ENCODE peak calls at places on chromosomes 13 and 19, in four cellular contexts. Q, M, U and T are unnamed samples.

GRCh38 chr19:41377977-41378707 is 1.8 kb downstream of the TMEM91 start:
- DNase-seq in Q (peak; percentile 15), M (no peak), U (no peak), T (peak; percentile 71)

GRCh38 chr13:112450567-112451240 is 74.5 kb downstream of the SPACA7 start:
- DNase-seq in Q (no peak), M (no peak), U (no peak), T (no peak)

GRCh38 chr13:35917252-35917941 is 213.8 kb downstream of the DCLK1 start:
- DNase-seq in Q (no peak), M (no peak), U (no peak), T (no peak)

GRCh38 chr19:6238643-6239281 is 41.0 kb downstream of the MLLT1 start:
- DNase-seq in Q (no peak), M (no peak), U (no peak), T (no peak)

GRCh38 chr13:46103037-46103436 is 1.8 kb downstream of the CPB2 start:
- DNase-seq in Q (no peak), M (no peak), U (no peak), T (no peak)

GRCh38 chr19:43315851-43316250 is 37.6 kb upstream of the CD177 start:
- DNase-seq in Q (no peak), M (no peak), U (no peak), T (no peak)

GRCh38 chr19:13173129-13173737 is 23.0 kb downstream of the IER2 start:
- DNase-seq in Q (no peak), M (no peak), U (no peak), T (no peak)

GRCh38 chr13:112444001-112444311 is 67.8 kb downstream of the SPACA7 start:
- DNase-seq in Q (peak; percentile 94), M (no peak), U (no peak), T (peak; percentile 87)

GRCh38 chr19:7633619-7634018 is at the start of gene PCP2:
- DNase-seq in Q (no peak), M (no peak), U (no peak), T (no peak)

GRCh38 chr13:59358014-59358413 is 805.7 kb downstream of the DIAPH3 start:
- DNase-seq in Q (no peak), M (no peak), U (no peak), T (no peak)

GRCh38 chr19:50562996-50563395 is 5.2 kb downstream of the LRRC4B start:
- DNase-seq in Q (no peak), M (no peak), U (no peak), T (no peak)

GRCh38 chr19:29831041-29831548 is 19.3 kb downstream of the CCNE1 start:
- DNase-seq in Q (no peak), M (no peak), U (no peak), T (peak; percentile 51)

GRCh38 chr13:39663508-39663907 is 8.0 kb downstream of the COG6 start:
- DNase-seq in Q (no peak), M (no peak), U (no peak), T (no peak)

GRCh38 chr13:98961204-98962105 is 16.4 kb downstream of the DOCK9 start:
- DNase-seq in Q (no peak), M (no peak), U (no peak), T (no peak)

GRCh38 chr19:35587326-35587725 is 1.4 kb downstream of the PMIS2 start:
- DNase-seq in Q (no peak), M (no peak), U (no peak), T (no peak)

GRCh38 chr13:109951491-109951890 is 165.1 kb upstream of the IRS2 start:
- DNase-seq in Q (no peak), M (no peak), U (no peak), T (no peak)

GRCh38 chr19:35832054-35832453 is 19.4 kb upstream of the PRODH2 start:
- DNase-seq in Q (no peak), M (no peak), U (no peak), T (no peak)

GRCh38 chr19:34962945-34963530 is 991 bp downstream of the ZNF792 start:
- DNase-seq in Q (no peak), M (no peak), U (no peak), T (no peak)

GRCh38 chr13:78630509-78630908 is 27.2 kb upstream of the POU4F1 start:
- DNase-seq in Q (no peak), M (no peak), U (no peak), T (no peak)

GRCh38 chr19:29524912-29525870 is 603 bp upstream of the VSTM2B start:
- DNase-seq in Q (no peak), M (no peak), U (no peak), T (no peak)

GRCh38 chr19:13430790-13431582 is 75.3 kb downstream of the CACNA1A start:
- DNase-seq in Q (peak; percentile 44), M (no peak), U (no peak), T (peak; percentile 54)

GRCh38 chr13:91174886-91175501 is 172.5 kb upstream of the MIR17HG start:
- DNase-seq in Q (no peak), M (no peak), U (no peak), T (no peak)

GRCh38 chr13:33514362-33514761 is 228.8 kb upstream of the STARD13 start:
- DNase-seq in Q (no peak), M (no peak), U (no peak), T (no peak)

GRCh38 chr19:33248954-33249613 is 23.4 kb upstream of the SLC7A10 start:
- DNase-seq in Q (no peak), M (no peak), U (no peak), T (no peak)

GRCh38 chr13:56338421-56338820 is 802.3 kb upstream of the PRR20A start:
- DNase-seq in Q (no peak), M (no peak), U (no peak), T (no peak)
- TF ChIP-seq CTCF in Q (no peak), M (no peak), U (no peak), T (no peak)

GRCh38 chr19:55913643-55914268 is 18.4 kb downstream of the NLRP13 start:
- DNase-seq in Q (no peak), M (no peak), U (no peak), T (no peak)
- TF ChIP-seq CTCF in Q (no peak), M (no peak), U (no peak), T (peak; percentile 11)

GRCh38 chr19:48006762-48007161 is 12.3 kb downstream of the ELSPBP1 start:
- DNase-seq in Q (no peak), M (no peak), U (no peak), T (no peak)
- TF ChIP-seq CTCF in Q (peak; percentile 40), M (no peak), U (no peak), T (peak; percentile 2)

GRCh38 chr19:48445606-48446481 is at the start of gene GRWD1:
- DNase-seq in Q (peak; percentile 79), M (peak; percentile 75), U (peak; percentile 96), T (peak; percentile 97)
- TF ChIP-seq CTCF in Q (peak; percentile 23), M (no peak), U (no peak), T (peak; percentile 22)

GRCh38 chr13:110960219-110960618 is 45.4 kb upstream of the ANKRD10 start:
- DNase-seq in Q (no peak), M (no peak), U (no peak), T (no peak)

GRCh38 chr13:110957931-110958330 is 43.1 kb upstream of the ANKRD10 start:
- DNase-seq in Q (no peak), M (no peak), U (no peak), T (no peak)

GRCh38 chr13:110953833-110954532 is 39.1 kb upstream of the ANKRD10 start:
- DNase-seq in Q (no peak), M (no peak), U (no peak), T (no peak)

GRCh38 chr13:110953416-110953815 is 38.5 kb upstream of the ANKRD10 start:
- DNase-seq in Q (no peak), M (no peak), U (no peak), T (no peak)

GRCh38 chr13:110957181-110957884 is 42.5 kb upstream of the ANKRD10 start:
- DNase-seq in Q (peak; percentile 14), M (no peak), U (no peak), T (no peak)
- TF ChIP-seq CTCF in Q (no peak), M (peak; percentile 16), U (no peak), T (no peak)

DNA sequence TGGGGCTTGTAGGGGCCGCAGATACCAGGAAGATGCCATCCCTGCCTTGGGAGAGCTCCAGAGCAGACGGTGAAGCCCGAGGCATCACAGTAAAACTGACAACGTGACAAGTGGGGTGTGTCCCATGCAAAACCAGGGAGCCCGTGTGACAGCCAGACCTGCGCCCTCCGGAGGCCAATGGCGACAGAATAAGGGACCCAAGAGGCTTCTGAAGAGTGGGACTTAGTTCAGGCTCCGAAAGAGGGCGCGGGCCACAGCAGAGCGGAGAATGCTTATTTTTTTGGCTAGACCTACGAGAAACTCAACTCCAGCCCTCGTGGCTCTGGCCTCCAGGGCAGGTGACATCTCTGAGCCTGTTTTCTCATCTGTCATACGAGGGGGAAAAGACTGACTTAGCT is 23.1 kb downstream of the DPP9 start:
- DNase-seq in Q (no peak), M (no peak), U (no peak), T (no peak)
- TF ChIP-seq CTCF in Q (no peak), M (no peak), U (no peak), T (no peak)

GRCh38 chr13:93029536-93029935 is 197.1 kb upstream of the GPC6 start:
- DNase-seq in Q (no peak), M (peak; percentile 17), U (no peak), T (no peak)
- TF ChIP-seq CTCF in Q (no peak), M (no peak), U (no peak), T (no peak)

GRCh38 chr19:18437481-18438330 is at the start of gene ISYNA1:
- DNase-seq in Q (no peak), M (no peak), U (no peak), T (peak; percentile 83)

GRCh38 chr19:18438331-18439024 is 545 bp upstream of the ISYNA1 start:
- DNase-seq in Q (no peak), M (no peak), U (peak; percentile 86), T (no peak)

GRCh38 chr19:18435185-18435841 is 2.6 kb downstream of the ISYNA1 start:
- DNase-seq in Q (no peak), M (no peak), U (no peak), T (no peak)

GRCh38 chr19:18435848-18436631 is 1.9 kb downstream of the ISYNA1 start:
- DNase-seq in Q (no peak), M (no peak), U (no peak), T (no peak)

GRCh38 chr19:18436651-18437478 is 1.1 kb downstream of the ISYNA1 start:
- DNase-seq in Q (peak; percentile 69), M (no peak), U (peak; percentile 89), T (peak; percentile 97)
- TF ChIP-seq CTCF in Q (peak; percentile 40), M (no peak), U (no peak), T (no peak)

GRCh38 chr19:52570005-52570861 is at the start of gene ZNF701:
- DNase-seq in Q (peak; percentile 97), M (peak; percentile 52), U (peak; percentile 98), T (peak; percentile 89)
- TF ChIP-seq CTCF in Q (peak; percentile 49), M (no peak), U (no peak), T (no peak)